ENCODE peak calls at places on chromosomes 5 and 9, in six cellular contexts. One of them, this sample, is unnamed.

GRCh38 chr5:112417931-112418358 is 1.1 kb downstream of the EPB41L4A start:
- DNase-seq in ovary: no peak
- DNase-seq in A549: no peak
- DNase-seq in stomach: peak
- DNase-seq in transverse colon: peak
- DNase-seq in GM12878: peak
- DNase-seq in this sample: no peak

GRCh38 chr5:30890377-30890776 is 303.1 kb upstream of the CDH6 start:
- DNase-seq in ovary: no peak
- DNase-seq in A549: no peak
- DNase-seq in stomach: no peak
- DNase-seq in transverse colon: no peak
- DNase-seq in GM12878: no peak
- DNase-seq in this sample: no peak

GRCh38 chr5:14560091-14560595 is 21.4 kb upstream of the OTULINL start:
- DNase-seq in ovary: no peak
- DNase-seq in A549: no peak
- DNase-seq in stomach: no peak
- DNase-seq in transverse colon: peak
- DNase-seq in GM12878: no peak
- DNase-seq in this sample: peak

GRCh38 chr9:530681-531080 is 310.8 kb upstream of the DMRT1 start:
- DNase-seq in ovary: no peak
- DNase-seq in A549: peak
- DNase-seq in stomach: no peak
- DNase-seq in transverse colon: no peak
- DNase-seq in GM12878: no peak
- DNase-seq in this sample: no peak

GRCh38 chr5:172102913-172103629 is 85.0 kb downstream of the STK10 start:
- DNase-seq in ovary: no peak
- DNase-seq in A549: peak
- DNase-seq in stomach: peak
- DNase-seq in transverse colon: peak
- DNase-seq in GM12878: no peak
- DNase-seq in this sample: peak

GRCh38 chr9:110143969-110144545 is 63.9 kb downstream of the C9orf152 start:
- DNase-seq in ovary: no peak
- DNase-seq in A549: no peak
- DNase-seq in stomach: no peak
- DNase-seq in transverse colon: peak
- DNase-seq in GM12878: no peak
- DNase-seq in this sample: no peak

GRCh38 chr5:95808686-95809413 is 13.7 kb downstream of the GLRX start:
- DNase-seq in ovary: peak
- DNase-seq in A549: no peak
- DNase-seq in stomach: peak
- DNase-seq in transverse colon: peak
- DNase-seq in GM12878: peak
- DNase-seq in this sample: peak

GRCh38 chr5:59575648-59576290 is 317.8 kb downstream of the PDE4D start:
- DNase-seq in ovary: no peak
- DNase-seq in A549: no peak
- DNase-seq in stomach: no peak
- DNase-seq in transverse colon: no peak
- DNase-seq in GM12878: no peak
- DNase-seq in this sample: no peak

GRCh38 chr5:115343855-115344254 is 47.4 kb upstream of the CCDC112 start:
- DNase-seq in ovary: no peak
- DNase-seq in A549: peak
- DNase-seq in stomach: no peak
- DNase-seq in transverse colon: no peak
- DNase-seq in GM12878: no peak
- DNase-seq in this sample: no peak

GRCh38 chr9:121984726-121985402 is 108.2 kb downstream of the TTLL11 start:
- DNase-seq in ovary: no peak
- DNase-seq in A549: no peak
- DNase-seq in stomach: no peak
- DNase-seq in transverse colon: no peak
- DNase-seq in GM12878: no peak
- DNase-seq in this sample: no peak

GRCh38 chr9:126554292-126554691 is 59.4 kb upstream of the LMX1B start:
- DNase-seq in ovary: no peak
- DNase-seq in A549: no peak
- DNase-seq in stomach: no peak
- DNase-seq in transverse colon: no peak
- DNase-seq in GM12878: no peak
- DNase-seq in this sample: no peak

GRCh38 chr9:97598461-97599288 is 34.5 kb downstream of the TSTD2 start:
- DNase-seq in ovary: peak
- DNase-seq in A549: peak
- DNase-seq in stomach: peak
- DNase-seq in transverse colon: peak
- DNase-seq in GM12878: peak
- DNase-seq in this sample: peak

GRCh38 chr9:13502503-13502902 is 223.0 kb upstream of the MPDZ start:
- DNase-seq in ovary: no peak
- DNase-seq in A549: no peak
- DNase-seq in stomach: no peak
- DNase-seq in transverse colon: no peak
- DNase-seq in GM12878: no peak
- DNase-seq in this sample: no peak

GRCh38 chr5:119327018-119327417 is 28.8 kb upstream of the TNFAIP8 start:
- DNase-seq in ovary: no peak
- DNase-seq in A549: no peak
- DNase-seq in stomach: no peak
- DNase-seq in transverse colon: peak
- DNase-seq in GM12878: no peak
- DNase-seq in this sample: no peak

GRCh38 chr9:6133346-6134063 is 82.1 kb upstream of the IL33 start:
- DNase-seq in ovary: no peak
- DNase-seq in A549: no peak
- DNase-seq in stomach: no peak
- DNase-seq in transverse colon: no peak
- DNase-seq in GM12878: peak
- DNase-seq in this sample: no peak

GRCh38 chr5:42502613-42503470 is 79.6 kb downstream of the GHR start:
- DNase-seq in ovary: no peak
- DNase-seq in A549: no peak
- DNase-seq in stomach: no peak
- DNase-seq in transverse colon: no peak
- DNase-seq in GM12878: no peak
- DNase-seq in this sample: no peak

GRCh38 chr5:149860801-149861322 is 83.7 kb downstream of the PDE6A start:
- DNase-seq in ovary: no peak
- DNase-seq in A549: peak
- DNase-seq in stomach: no peak
- DNase-seq in transverse colon: no peak
- DNase-seq in GM12878: peak
- DNase-seq in this sample: no peak

GRCh38 chr9:81635526-81636279 is 53.6 kb downstream of the TLE1 start:
- DNase-seq in ovary: no peak
- DNase-seq in A549: no peak
- DNase-seq in stomach: no peak
- DNase-seq in transverse colon: no peak
- DNase-seq in GM12878: no peak
- DNase-seq in this sample: no peak

GRCh38 chr9:75885652-75886051 is 4.8 kb upstream of the PCSK5 start:
- DNase-seq in ovary: no peak
- DNase-seq in A549: no peak
- DNase-seq in stomach: no peak
- DNase-seq in transverse colon: no peak
- DNase-seq in GM12878: no peak
- DNase-seq in this sample: no peak

GRCh38 chr5:126865299-126865698 is 88.4 kb downstream of the LMNB1 start:
- DNase-seq in ovary: no peak
- DNase-seq in A549: no peak
- DNase-seq in stomach: no peak
- DNase-seq in transverse colon: no peak
- DNase-seq in GM12878: no peak
- DNase-seq in this sample: peak

GRCh38 chr5:171713152-171713551 is 72.5 kb upstream of the SMIM23 start:
- DNase-seq in ovary: no peak
- DNase-seq in A549: no peak
- DNase-seq in stomach: no peak
- DNase-seq in transverse colon: no peak
- DNase-seq in GM12878: no peak
- DNase-seq in this sample: peak

GRCh38 chr9:115135786-115136185 is 17.8 kb upstream of the TNC start:
- DNase-seq in ovary: no peak
- DNase-seq in A549: no peak
- DNase-seq in stomach: no peak
- DNase-seq in transverse colon: no peak
- DNase-seq in GM12878: no peak
- DNase-seq in this sample: no peak

GRCh38 chr5:147190236-147190815 is 44.5 kb upstream of the STK32A start:
- DNase-seq in ovary: no peak
- DNase-seq in A549: no peak
- DNase-seq in stomach: no peak
- DNase-seq in transverse colon: no peak
- DNase-seq in GM12878: no peak
- DNase-seq in this sample: no peak

GRCh38 chr9:6187272-6187671 is 28.3 kb upstream of the IL33 start:
- DNase-seq in ovary: no peak
- DNase-seq in A549: no peak
- DNase-seq in stomach: no peak
- DNase-seq in transverse colon: no peak
- DNase-seq in GM12878: no peak
- DNase-seq in this sample: no peak

GRCh38 chr5:18811616-18812015 is 1176.4 kb downstream of the CDH18 start:
- DNase-seq in ovary: no peak
- DNase-seq in A549: no peak
- DNase-seq in stomach: no peak
- DNase-seq in transverse colon: no peak
- DNase-seq in GM12878: no peak
- DNase-seq in this sample: no peak
- TF ChIP-seq EP300 in ovary: no peak
- TF ChIP-seq EP300 in A549: no peak
- TF ChIP-seq EP300 in stomach: no peak
- TF ChIP-seq EP300 in transverse colon: no peak
- TF ChIP-seq EP300 in GM12878: no peak
- TF ChIP-seq EP300 in this sample: no peak

GRCh38 chr5:156800982-156801381 is 49.1 kb upstream of the PPP1R2B start:
- DNase-seq in ovary: no peak
- DNase-seq in A549: no peak
- DNase-seq in stomach: no peak
- DNase-seq in transverse colon: no peak
- DNase-seq in GM12878: no peak
- DNase-seq in this sample: no peak
- TF ChIP-seq CTCF in ovary: no peak
- TF ChIP-seq CTCF in A549: no peak
- TF ChIP-seq CTCF in stomach: no peak
- TF ChIP-seq CTCF in transverse colon: no peak
- TF ChIP-seq CTCF in GM12878: no peak
- TF ChIP-seq CTCF in this sample: no peak

DNA sequence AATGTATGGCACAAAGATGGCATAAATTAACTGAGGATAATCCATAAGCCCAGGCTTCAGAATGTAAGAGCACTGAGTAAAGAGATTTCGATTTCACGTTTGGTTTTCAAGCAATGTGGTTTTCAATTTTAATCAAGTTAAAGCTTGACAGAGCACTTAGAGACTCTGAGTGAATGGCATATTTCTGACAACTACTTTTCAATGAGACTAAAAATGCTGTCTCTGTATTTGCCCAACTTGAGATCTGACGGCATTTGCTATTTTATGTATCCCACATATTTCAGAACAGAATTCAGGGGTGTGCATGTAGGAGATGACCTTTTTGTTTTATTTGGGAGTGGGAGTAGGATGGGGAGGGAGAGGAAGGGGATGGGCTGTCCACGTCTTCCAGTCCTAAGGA is 280.3 kb upstream of the PANK3 start:
- DNase-seq in ovary: no peak
- DNase-seq in A549: no peak
- DNase-seq in stomach: no peak
- DNase-seq in transverse colon: no peak
- DNase-seq in GM12878: no peak
- DNase-seq in this sample: no peak
- TF ChIP-seq EP300 in ovary: no peak
- TF ChIP-seq EP300 in A549: no peak
- TF ChIP-seq EP300 in stomach: no peak
- TF ChIP-seq EP300 in transverse colon: no peak
- TF ChIP-seq EP300 in GM12878: no peak
- TF ChIP-seq EP300 in this sample: no peak

GRCh38 chr5:128264567-128264966 is 181.0 kb downstream of the SLC12A2 start:
- DNase-seq in ovary: no peak
- DNase-seq in A549: no peak
- DNase-seq in stomach: no peak
- DNase-seq in transverse colon: no peak
- DNase-seq in GM12878: no peak
- DNase-seq in this sample: no peak
- TF ChIP-seq CTCF in ovary: no peak
- TF ChIP-seq CTCF in A549: no peak
- TF ChIP-seq CTCF in stomach: no peak
- TF ChIP-seq CTCF in transverse colon: no peak
- TF ChIP-seq CTCF in GM12878: no peak
- TF ChIP-seq CTCF in this sample: peak

GRCh38 chr5:32362527-32362926 is 49.8 kb upstream of the MTMR12 start:
- DNase-seq in ovary: no peak
- DNase-seq in A549: no peak
- DNase-seq in stomach: no peak
- DNase-seq in transverse colon: no peak
- DNase-seq in GM12878: no peak
- DNase-seq in this sample: no peak
- TF ChIP-seq EP300 in ovary: no peak
- TF ChIP-seq EP300 in A549: no peak
- TF ChIP-seq EP300 in stomach: no peak
- TF ChIP-seq EP300 in transverse colon: no peak
- TF ChIP-seq EP300 in GM12878: no peak
- TF ChIP-seq EP300 in this sample: no peak

GRCh38 chr9:34010979-34011378 is 37.7 kb downstream of the UBAP2 start:
- DNase-seq in ovary: no peak
- DNase-seq in A549: peak
- DNase-seq in stomach: no peak
- DNase-seq in transverse colon: no peak
- DNase-seq in GM12878: no peak
- DNase-seq in this sample: no peak
- TF ChIP-seq CTCF in ovary: peak
- TF ChIP-seq CTCF in A549: peak
- TF ChIP-seq CTCF in stomach: no peak
- TF ChIP-seq CTCF in transverse colon: peak
- TF ChIP-seq CTCF in GM12878: no peak
- TF ChIP-seq CTCF in this sample: peak

DNA sequence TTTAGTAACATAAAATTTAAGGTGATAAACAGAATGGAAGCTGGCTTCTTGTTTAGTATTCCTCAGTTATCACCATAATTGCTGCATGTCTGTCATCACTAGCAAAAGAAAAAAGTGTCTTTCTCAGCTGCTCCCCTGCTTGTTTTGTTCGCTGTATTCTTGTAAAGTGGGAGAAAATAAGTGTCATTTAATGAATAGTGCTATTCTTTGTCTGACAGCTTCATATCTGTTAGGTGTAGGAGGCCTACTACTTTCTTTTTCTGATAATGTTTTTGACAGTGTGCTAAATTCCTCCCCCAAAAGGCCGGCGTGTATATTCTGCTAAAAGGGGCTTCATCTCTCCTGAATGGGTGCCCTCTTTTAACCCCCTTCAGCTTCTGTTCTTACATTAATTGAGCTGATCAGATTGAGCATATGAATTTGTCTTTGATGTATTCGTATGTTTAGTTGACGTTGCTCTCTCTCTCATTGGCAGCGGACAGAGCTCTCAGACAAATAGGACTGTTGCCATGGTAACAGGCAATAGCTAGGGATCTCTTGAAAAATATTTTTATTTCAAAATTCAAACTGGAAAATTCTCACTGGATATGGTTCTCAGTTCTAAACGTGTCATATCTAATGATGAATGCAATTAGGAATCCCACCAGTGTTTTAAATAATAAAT is 303.8 kb downstream of the KIAA0825 start:
- DNase-seq in ovary: no peak
- DNase-seq in A549: no peak
- DNase-seq in stomach: no peak
- DNase-seq in transverse colon: no peak
- DNase-seq in GM12878: no peak
- DNase-seq in this sample: no peak
- TF ChIP-seq EP300 in ovary: no peak
- TF ChIP-seq EP300 in A549: no peak
- TF ChIP-seq EP300 in stomach: no peak
- TF ChIP-seq EP300 in transverse colon: no peak
- TF ChIP-seq EP300 in GM12878: no peak
- TF ChIP-seq EP300 in this sample: no peak